ENCODE peak calls at places on chromosomes 7 and 10, in five cellular contexts. W is GM23338, X is GM23248, H is hepatocyte, L is MM.1S. A is an unnamed sample. For H3K9me2, the result is how much of the 10 kb centered on the place peaks cover.

GRCh38 chr10:86291616-86292340 is 74.8 kb downstream of the GRID1 start:
- DNase-seq in W (peak), X (no peak), H (no peak), L (no peak), A (no peak)

GRCh38 chr7:20393021-20394015 is 62.6 kb downstream of the ITGB8 start:
- DNase-seq in W (no peak), X (no peak), H (peak), L (no peak), A (no peak)

GRCh38 chr10:119535310-119535709 is 7.2 kb downstream of the RGS10 start:
- DNase-seq in W (no peak), X (peak), H (no peak), L (no peak), A (no peak)

GRCh38 chr10:3972460-3973366 is 187.7 kb upstream of the KLF6 start:
- DNase-seq in W (no peak), X (peak), H (no peak), L (no peak), A (no peak)

GRCh38 chr10:71447676-71448075 is 51.0 kb downstream of the CDH23 start:
- DNase-seq in W (no peak), X (no peak), H (no peak), L (no peak), A (no peak)

GRCh38 chr10:3714957-3715356 is 70.1 kb downstream of the KLF6 start:
- DNase-seq in W (no peak), X (no peak), H (no peak), L (no peak), A (no peak)

GRCh38 chr7:158815046-158815445 is 14.3 kb downstream of the ESYT2 start:
- DNase-seq in W (peak), X (no peak), H (no peak), L (no peak), A (no peak)

GRCh38 chr7:135403302-135403701 is 106.6 kb downstream of the CNOT4 start:
- DNase-seq in W (no peak), X (no peak), H (no peak), L (no peak), A (no peak)

GRCh38 chr10:44984671-44985101 is 6.1 kb upstream of the DEPP1 start:
- DNase-seq in W (no peak), X (no peak), H (no peak), L (no peak), A (no peak)

GRCh38 chr10:23530079-23530478 is 91.2 kb downstream of the OTUD1 start:
- DNase-seq in W (no peak), X (peak), H (no peak), L (peak), A (peak)

GRCh38 chr7:5695037-5695708 is 86.3 kb downstream of the RNF216 start:
- DNase-seq in W (no peak), X (peak), H (peak), L (no peak), A (peak)

GRCh38 chr10:131559450-131559911 is 248.0 kb upstream of the TCERG1L start:
- DNase-seq in W (no peak), X (no peak), H (no peak), L (no peak), A (no peak)

GRCh38 chr10:33291053-33291592 is 43.3 kb downstream of the NRP1 start:
- DNase-seq in W (no peak), X (peak), H (no peak), L (no peak), A (no peak)

GRCh38 chr7:93147358-93147757 is 827 bp downstream of the SAMD9L start:
- DNase-seq in W (no peak), X (peak), H (peak), L (peak), A (peak)

GRCh38 chr10:48451969-48452878 is 145.7 kb downstream of the MAPK8 start:
- DNase-seq in W (no peak), X (no peak), H (no peak), L (no peak), A (no peak)

GRCh38 chr7:82745117-82745516 is 301.5 kb upstream of the CACNA2D1 start:
- DNase-seq in W (peak), X (peak), H (no peak), L (no peak), A (no peak)

GRCh38 chr7:128148676-128149075 is 92.4 kb upstream of the LEP start:
- DNase-seq in W (no peak), X (no peak), H (no peak), L (no peak), A (no peak)

GRCh38 chr10:97333601-97334369 is 744 bp downstream of the FRAT2 start:
- DNase-seq in W (peak), X (peak), H (peak), L (no peak), A (peak)

GRCh38 chr7:103687272-103687671 is 241.3 kb upstream of the SLC26A5 start:
- DNase-seq in W (no peak), X (no peak), H (no peak), L (no peak), A (no peak)

GRCh38 chr10:96706331-96706853 is 13.9 kb downstream of the PIK3AP1 start:
- DNase-seq in W (no peak), X (no peak), H (no peak), L (no peak), A (no peak)

GRCh38 chr7:159039716-159040115 is 105.0 kb downstream of the VIPR2 start:
- DNase-seq in W (no peak), X (no peak), H (no peak), L (no peak), A (no peak)

GRCh38 chr10:92290076-92290836 is 622 bp downstream of the CPEB3 start:
- DNase-seq in W (peak), X (peak), H (peak), L (peak), A (peak)
- H3K9me2 ChIP-seq in W (under half), X (under half), H (under half), L (under half), A (under half)

GRCh38 chr10:59708816-59709471 is 706 bp downstream of the SLC16A9 start:
- DNase-seq in W (peak), X (peak), H (peak), L (peak), A (no peak)
- H3K9me2 ChIP-seq in W (under half), X (under half), H (under half), L (under half), A (under half)

DNA sequence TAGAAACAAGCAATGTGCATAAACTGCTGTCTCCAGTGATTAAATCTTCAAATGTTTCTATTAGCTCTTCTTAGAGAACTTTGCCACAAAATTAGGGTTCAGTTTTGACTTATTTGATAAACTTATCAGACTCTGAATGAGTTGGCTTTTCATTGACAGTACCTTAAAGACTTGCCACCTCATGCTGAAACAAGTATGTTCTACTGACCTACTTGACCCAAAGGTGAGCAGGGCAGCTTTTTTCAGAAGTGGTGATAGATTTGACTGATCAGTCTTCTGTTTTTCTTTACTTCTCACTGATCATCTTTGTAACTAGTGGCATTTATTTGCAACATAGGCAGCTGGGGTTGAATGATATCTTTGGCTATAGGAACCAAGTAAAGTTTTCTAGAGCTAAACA is 7.8 kb downstream of the ZNF277 start:
- DNase-seq in W (no peak), X (no peak), H (no peak), L (no peak), A (no peak)
- H3K9me2 ChIP-seq in W (under half), X (under half), H (under half), L (under half), A (under half)

DNA sequence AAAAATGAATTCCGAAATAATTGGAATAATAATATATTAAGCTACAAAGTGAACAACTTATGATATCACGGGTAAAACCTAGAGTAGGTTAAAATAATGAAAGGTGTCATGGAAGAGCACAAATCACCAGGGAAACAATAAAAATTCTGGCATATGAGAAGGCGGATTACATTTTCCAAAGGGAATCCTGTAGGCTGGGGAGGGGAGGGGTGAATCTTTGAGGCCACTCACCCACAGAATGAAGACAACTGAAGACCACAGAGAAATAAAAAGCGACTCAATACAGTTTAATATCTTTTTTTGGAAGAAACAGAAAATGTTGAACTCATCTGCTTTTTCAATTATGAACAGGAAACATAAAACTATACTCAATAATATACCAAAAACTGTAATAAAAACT is 129.4 kb upstream of the HPS1 start:
- DNase-seq in W (no peak), X (no peak), H (no peak), L (no peak), A (no peak)
- H3K9me2 ChIP-seq in W (under half), X (under half), H (under half), L (under half), A (under half)

GRCh38 chr7:50952120-50952519 is 169.4 kb upstream of the GRB10 start:
- DNase-seq in W (no peak), X (no peak), H (no peak), L (no peak), A (no peak)
- H3K9me2 ChIP-seq in W (under half), X (under half), H (under half), L (under half), A (under half)

GRCh38 chr10:108757946-108758345 is 1165.4 kb downstream of the XPNPEP1 start:
- DNase-seq in W (no peak), X (peak), H (no peak), L (no peak), A (no peak)
- H3K9me2 ChIP-seq in W (under half), X (under half), H (under half), L (under half), A (under half)

DNA sequence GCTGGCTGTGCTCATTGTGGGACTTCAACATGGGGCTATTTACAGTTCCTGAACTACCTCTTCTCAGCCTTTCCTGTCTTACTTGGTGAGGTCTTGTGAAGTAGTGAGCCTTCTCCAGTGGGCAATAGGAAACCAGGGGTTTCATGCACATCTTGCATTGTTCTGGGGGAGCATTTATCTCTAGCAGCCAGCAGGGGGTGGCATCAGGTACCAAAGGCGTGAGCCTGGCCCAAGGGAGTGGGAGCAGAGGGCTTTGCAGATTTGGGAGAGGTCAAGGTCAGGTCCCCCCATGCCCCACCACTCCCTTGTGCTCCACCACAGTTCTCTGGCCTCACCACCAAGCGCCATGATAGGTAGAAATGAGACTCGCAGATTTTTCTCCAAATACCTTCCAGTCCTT is 85.4 kb upstream of the NPTX2 start:
- DNase-seq in W (peak), X (no peak), H (no peak), L (no peak), A (peak)
- H3K9me2 ChIP-seq in W (under half), X (under half), H (under half), L (under half), A (under half)

DNA sequence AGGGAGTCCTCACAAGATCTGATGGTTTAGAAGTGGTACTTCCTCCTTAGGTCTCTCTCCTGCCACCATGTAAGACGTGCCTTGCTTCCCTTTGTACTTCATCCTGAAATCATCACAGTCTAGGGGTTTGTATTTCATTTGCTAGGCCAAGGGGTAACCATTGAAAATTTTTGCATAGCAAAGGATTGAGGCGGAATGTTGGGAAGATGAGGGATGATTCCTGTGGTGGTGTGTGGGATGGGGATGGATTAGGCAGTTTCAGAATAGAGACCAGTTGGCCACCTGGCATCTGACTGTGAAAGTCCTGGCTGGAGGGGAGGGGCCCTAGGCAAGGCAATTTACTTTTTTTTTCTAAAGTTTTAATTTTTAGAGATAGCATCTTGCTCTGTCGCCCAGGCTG is 222.9 kb downstream of the CAMK1D start:
- DNase-seq in W (no peak), X (no peak), H (no peak), L (no peak), A (no peak)
- H3K9me2 ChIP-seq in W (under half), X (under half), H (under half), L (under half), A (under half)

A was measured in OCI-LY7.